ENCODE peak calls at places on chromosomes 7 and 10, in nine cellular contexts. K, W, S, T, B, U, E, F and O are unnamed samples.
A peak's percentile ranks its signal among the peaks of the same experiment; 100 is the strongest.

GRCh38 chr7:134514663-134515062 is 12.7 kb upstream of the AKR1B10 start:
- DNase-seq in U (no peak), K (peak; percentile 83), W (no peak), F (peak; percentile 92), B (no peak), S (peak; percentile 62), T (peak; percentile 48), E (peak; percentile 70), O (peak; percentile 23)

GRCh38 chr7:50771120-50772002 is 11.3 kb downstream of the GRB10 start:
- DNase-seq in F (no peak), U (peak; percentile 69), W (no peak), K (no peak), E (no peak), S (no peak), T (no peak), B (no peak), O (no peak)

GRCh38 chr7:148031816-148032215 is 558.8 kb upstream of the C7orf33 start:
- DNase-seq in U (peak; percentile 37), K (no peak), F (no peak), B (no peak), W (no peak), S (no peak), T (no peak), E (no peak), O (no peak)

GRCh38 chr7:49433794-49434193 is 339.6 kb upstream of the VWC2 start:
- DNase-seq in W (no peak), U (no peak), K (no peak), E (no peak), B (no peak), F (no peak), T (no peak), S (no peak), O (no peak)

GRCh38 chr7:18974803-18975202 is 142.6 kb downstream of the TWIST1 start:
- DNase-seq in S (peak; percentile 94), F (peak; percentile 48), B (no peak), T (no peak), K (peak; percentile 78), U (no peak), W (no peak), E (no peak), O (no peak)

GRCh38 chr7:116403265-116403664 is 96.3 kb upstream of the CAV2 start:
- DNase-seq in W (no peak), B (no peak), F (no peak), E (no peak), K (peak; percentile 46), U (no peak), T (no peak), S (no peak), O (no peak)

GRCh38 chr7:23044581-23044980 is 30.7 kb upstream of the HYCC1 start:
- DNase-seq in W (no peak), K (no peak), U (no peak), B (no peak), F (peak; percentile 20), S (no peak), T (no peak), E (no peak), O (no peak)

GRCh38 chr7:33261585-33261984 is 132.2 kb downstream of the BBS9 start:
- DNase-seq in F (no peak), B (no peak), U (no peak), S (no peak), W (no peak), T (no peak), E (no peak), K (peak; percentile 53), O (peak; percentile 18)

GRCh38 chr7:1934017-1934416 is 263.9 kb downstream of the ELFN1 start:
- DNase-seq in U (no peak), W (no peak), E (no peak), K (no peak), S (no peak), T (no peak), B (no peak), F (no peak), O (no peak)

GRCh38 chr10:110420401-110421193 is 77.1 kb upstream of the DUSP5 start:
- DNase-seq in S (peak; percentile 66), U (no peak), K (peak; percentile 61), W (no peak), F (peak; percentile 78), E (no peak), T (peak; percentile 83), B (no peak), O (peak; percentile 19)

GRCh38 chr7:110718514-110719205 is 372.3 kb upstream of the LRRN3 start:
- DNase-seq in F (no peak), K (no peak), B (no peak), W (peak; percentile 72), E (no peak), T (no peak), S (no peak), U (no peak), O (no peak)

GRCh38 chr7:40374575-40374974 is 239.8 kb downstream of the SUGCT start:
- DNase-seq in E (no peak), T (no peak), F (no peak), K (peak; percentile 22), U (no peak), B (no peak), W (no peak), S (peak; percentile 60), O (no peak)

GRCh38 chr10:131653140-131653539 is 247.7 kb upstream of the PPP2R2D start:
- DNase-seq in U (no peak), S (no peak), F (no peak), T (no peak), E (no peak), W (no peak), B (no peak), K (no peak), O (no peak)

GRCh38 chr7:94632338-94633024 is 23.5 kb downstream of the SGCE start:
- DNase-seq in W (no peak), F (peak; percentile 21), B (no peak), U (no peak), K (peak; percentile 80), S (peak; percentile 93), E (no peak), T (no peak), O (no peak)

GRCh38 chr10:104300002-104300735 is 31.2 kb downstream of the GSTO2 start:
- DNase-seq in K (peak; percentile 100), B (peak; percentile 88), T (no peak), W (no peak), F (peak; percentile 24), U (no peak), E (peak; percentile 90), S (peak; percentile 29), O (no peak)

GRCh38 chr7:150341263-150342118 is at the start of gene RARRES2:
- DNase-seq in K (no peak), W (peak; percentile 75), F (no peak), U (peak; percentile 63), E (no peak), T (no peak), S (no peak), B (peak; percentile 93), O (no peak)

GRCh38 chr10:98340946-98341345 is 73.0 kb upstream of the LOXL4 start:
- DNase-seq in B (no peak), W (no peak), U (no peak), E (no peak), F (no peak), K (peak; percentile 38), T (no peak), S (no peak), O (no peak)
- TF ChIP-seq CTCF in B (no peak), W (no peak), U (no peak), E (peak; percentile 2), F (no peak), K (peak; percentile 6), T (no peak), S (no peak), O (no peak)

GRCh38 chr10:48614481-48615383 is 9.9 kb upstream of the ARHGAP22 start:
- DNase-seq in S (no peak), U (no peak), W (no peak), B (no peak), E (no peak), T (no peak), F (no peak), K (peak; percentile 34), O (no peak)
- TF ChIP-seq CTCF in S (peak; percentile 49), U (peak; percentile 25), W (peak; percentile 60), B (no peak), E (peak; percentile 34), T (no peak), F (peak; percentile 16), K (peak; percentile 32), O (peak; percentile 27)

GRCh38 chr7:155955367-155955635 is 143.0 kb upstream of the SHH start:
- DNase-seq in F (no peak), E (no peak), W (no peak), B (no peak), S (no peak), U (no peak), K (no peak), T (no peak), O (no peak)

GRCh38 chr7:155953501-155953778 is 141.2 kb upstream of the SHH start:
- DNase-seq in E (no peak), T (no peak), K (no peak), U (no peak), B (no peak), S (no peak), W (no peak), F (no peak), O (no peak)

GRCh38 chr7:155951554-155952158 is 139.4 kb upstream of the SHH start:
- DNase-seq in S (peak; percentile 99), K (peak; percentile 86), B (peak; percentile 26), U (no peak), W (no peak), E (no peak), T (no peak), F (peak; percentile 94), O (peak; percentile 32)

GRCh38 chr7:155954550-155955366 is 142.5 kb upstream of the SHH start:
- DNase-seq in U (no peak), K (no peak), B (peak; percentile 57), E (no peak), S (no peak), F (no peak), W (no peak), T (no peak), O (no peak)

DNA sequence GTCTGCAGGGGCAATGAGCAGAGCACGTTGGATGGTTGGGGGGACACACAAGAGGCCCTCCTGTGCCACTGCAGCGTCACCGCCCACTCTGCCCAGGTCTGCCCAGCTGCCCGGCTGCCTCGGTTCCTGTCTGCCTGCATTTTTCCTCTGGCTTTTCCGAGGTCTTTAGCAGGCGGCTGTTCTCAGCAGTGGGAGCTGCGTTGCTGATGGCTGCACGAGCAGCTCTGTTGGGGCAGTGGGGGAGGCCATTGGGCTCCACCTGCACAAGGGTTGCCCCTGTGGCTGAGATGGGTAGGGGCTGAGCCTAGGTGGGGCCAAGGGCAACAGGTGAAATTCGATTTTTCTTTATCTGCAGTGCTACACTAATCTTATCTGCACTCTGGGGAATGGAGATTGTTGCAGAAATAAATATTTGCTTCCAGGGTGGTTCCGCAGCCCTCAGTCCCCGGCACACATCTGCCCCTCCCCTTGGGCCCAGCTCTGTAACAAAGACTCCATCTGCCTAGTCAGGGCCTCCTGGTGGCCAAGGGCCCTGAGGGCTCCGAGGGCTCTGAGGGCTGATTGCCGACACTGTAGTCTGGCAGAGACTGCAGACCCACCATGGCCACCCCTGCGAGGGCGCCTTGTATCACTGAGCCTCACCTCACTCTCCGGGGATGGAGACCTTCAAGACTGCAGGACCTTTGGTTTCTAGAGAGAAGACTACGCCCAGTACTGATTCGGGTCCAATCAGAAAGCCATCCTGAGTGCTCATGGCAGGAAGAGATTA is 141.7 kb upstream of the SHH start:
- DNase-seq in S (no peak), T (no peak), B (peak; percentile 50), W (no peak), K (no peak), F (no peak), E (no peak), U (no peak), O (no peak)
- TF ChIP-seq CTCF in S (no peak), T (no peak), B (no peak), W (peak; percentile 15), K (no peak), F (no peak), E (no peak), U (no peak), O (no peak)

GRCh38 chr7:5489991-5490536 is 66.4 kb upstream of the TNRC18 start:
- DNase-seq in B (no peak), K (no peak), F (no peak), U (no peak), E (no peak), S (no peak), W (no peak), T (no peak), O (no peak)
- TF ChIP-seq CTCF in B (no peak), K (no peak), F (no peak), U (no peak), E (no peak), S (no peak), W (no peak), T (no peak), O (no peak)